ENCODE peak calls at places on chromosome 12, in six cellular contexts. G, S, Z, U, P and H are unnamed samples.

GRCh38 chr12:52203126-52203921 is 11.5 kb upstream of the KRT80 start:
- DNase-seq in P (peak; percentile 36), U (no peak), Z (peak; percentile 87), S (no peak), G (no peak), H (peak; percentile 31)

GRCh38 chr12:27870939-27871338 is 90.9 kb upstream of the MANSC4 start:
- DNase-seq in P (no peak), Z (peak; percentile 92), S (no peak), U (no peak), G (no peak), H (no peak)

GRCh38 chr12:113214938-113215400 is 6.3 kb upstream of the TPCN1 start:
- DNase-seq in S (no peak), G (no peak), P (no peak), U (no peak), Z (peak; percentile 99), H (no peak)

GRCh38 chr12:1630081-1630826 is 1.2 kb downstream of the WNT5B start:
- DNase-seq in P (peak; percentile 49), G (peak; percentile 72), U (no peak), S (peak; percentile 9), Z (no peak), H (peak; percentile 69)

GRCh38 chr12:6821674-6822433 is at the start of gene GPR162:
- DNase-seq in G (peak; percentile 15), Z (peak; percentile 37), P (peak; percentile 9), S (no peak), U (no peak), H (peak; percentile 92)

GRCh38 chr12:54230555-54230954 is 41.8 kb upstream of the SMUG1 start:
- DNase-seq in Z (no peak), S (no peak), G (no peak), P (no peak), U (no peak), H (no peak)

GRCh38 chr12:77407951-77408350 is 342.6 kb upstream of the E2F7 start:
- DNase-seq in G (no peak), P (no peak), U (no peak), S (no peak), Z (no peak), H (no peak)

GRCh38 chr12:19530631-19531020 is 91.3 kb downstream of the AEBP2 start:
- DNase-seq in G (no peak), Z (peak; percentile 42), S (no peak), U (no peak), P (no peak), H (no peak)

GRCh38 chr12:106174876-106175275 is 36.1 kb upstream of the NUAK1 start:
- DNase-seq in Z (peak; percentile 30), U (no peak), P (no peak), G (no peak), S (no peak), H (no peak)

GRCh38 chr12:126538888-126539287 is 1473.7 kb downstream of the AACS start:
- DNase-seq in U (no peak), P (no peak), Z (no peak), G (no peak), S (no peak), H (no peak)

GRCh38 chr12:106179086-106179485 is 40.3 kb upstream of the NUAK1 start:
- DNase-seq in U (no peak), G (peak; percentile 95), P (no peak), S (no peak), Z (no peak), H (peak; percentile 36)

GRCh38 chr12:115158816-115159215 is 474.8 kb upstream of the TBX3 start:
- DNase-seq in P (no peak), G (no peak), Z (peak; percentile 36), U (no peak), S (no peak), H (no peak)

GRCh38 chr12:95351745-95352144 is 122.2 kb upstream of the METAP2 start:
- DNase-seq in G (no peak), P (no peak), U (no peak), Z (no peak), S (no peak), H (no peak)

GRCh38 chr12:120674172-120674571 is 12.8 kb upstream of the MLEC start:
- DNase-seq in G (no peak), Z (no peak), P (no peak), U (no peak), S (no peak), H (no peak)

GRCh38 chr12:130127527-130127908 is 34.7 kb upstream of the FZD10 start:
- DNase-seq in U (no peak), P (no peak), Z (no peak), S (no peak), G (no peak), H (no peak)

GRCh38 chr12:114444422-114445279 is 38.7 kb upstream of the TBX5 start:
- DNase-seq in P (no peak), U (no peak), Z (peak; percentile 4), S (no peak), G (no peak), H (peak; percentile 75)

GRCh38 chr12:48677782-48678181 is 4.3 kb downstream of the KANSL2 start:
- DNase-seq in Z (no peak), S (no peak), G (no peak), P (no peak), U (no peak), H (no peak)

GRCh38 chr12:64459388-64460024 is 7.6 kb downstream of the TBK1 start:
- DNase-seq in G (no peak), Z (no peak), U (no peak), S (no peak), P (no peak), H (no peak)

GRCh38 chr12:64203036-64203435 is 19.1 kb downstream of the KICS2 start:
- DNase-seq in P (no peak), G (no peak), Z (no peak), S (no peak), U (no peak), H (no peak)

GRCh38 chr12:104399750-104400612 is 56.8 kb upstream of the CHST11 start:
- DNase-seq in Z (no peak), U (no peak), G (no peak), S (no peak), P (no peak), H (no peak)

GRCh38 chr12:31874961-31875608 is 84.1 kb upstream of the RESF1 start:
- DNase-seq in P (no peak), G (no peak), U (peak; percentile 60), S (peak; percentile 53), Z (peak; percentile 75), H (no peak)

GRCh38 chr12:108803428-108804105 is 53.8 kb downstream of the SSH1 start:
- DNase-seq in P (peak; percentile 87), Z (peak; percentile 86), G (peak; percentile 56), S (peak; percentile 25), U (peak; percentile 62), H (peak; percentile 84)

GRCh38 chr12:109544955-109545531 is 28.3 kb downstream of the MMAB start:
- DNase-seq in U (no peak), Z (peak; percentile 12), P (no peak), G (peak; percentile 29), S (peak; percentile 6), H (no peak)

GRCh38 chr12:29796823-29797263 is 13.1 kb upstream of the TMTC1 start:
- DNase-seq in P (no peak), S (no peak), Z (peak; percentile 91), U (no peak), G (no peak), H (peak; percentile 55)

GRCh38 chr12:120093336-120093591 is 23.3 kb downstream of the RAB35 start:
- DNase-seq in P (no peak), Z (no peak), U (no peak), S (no peak), G (no peak), H (no peak)

GRCh38 chr12:69321356-69321755 is 26.8 kb upstream of the LYZ start:
- DNase-seq in U (no peak), G (no peak), S (no peak), P (no peak), Z (no peak), H (no peak)

GRCh38 chr12:119406322-119406721 is 71.8 kb downstream of the CCDC60 start:
- DNase-seq in S (no peak), G (no peak), P (no peak), U (no peak), Z (no peak), H (no peak)

GRCh38 chr12:89960011-89960507 is 251.4 kb upstream of the ATP2B1 start:
- DNase-seq in P (no peak), S (no peak), Z (peak; percentile 34), U (no peak), G (no peak), H (no peak)

GRCh38 chr12:18799561-18799960 is 61.6 kb downstream of the CAPZA3 start:
- DNase-seq in P (no peak), U (no peak), G (no peak), Z (peak; percentile 38), S (no peak), H (no peak)

GRCh38 chr12:47946413-47947107 is 16.8 kb upstream of the TMEM106C start:
- DNase-seq in U (no peak), P (no peak), G (no peak), Z (peak; percentile 9), S (no peak), H (no peak)